ENCODE peak calls at places on chromosomes 12 and 14, in ten cellular contexts. Q is thyroid gland; H is adrenal gland; D is endothelial cell of umbilical vein; B is upper lobe of right lung; O is psoas muscle; Y is breast epithelium; T is heart left ventricle; U is CD8-positive, alpha-beta memory T cell; M is tibial nerve. E is an unnamed sample.

GRCh38 chr12:67764946-67765619 is 116.5 kb downstream of the DYRK2 start:
- DNase-seq in Q (no peak), H (no peak), D (no peak), B (no peak), O (no peak), Y (no peak), T (no peak), U (no peak), M (no peak), E (no peak)

GRCh38 chr12:130988261-130989175 is 34.8 kb downstream of the ADGRD1 start:
- DNase-seq in Q (no peak), H (no peak), D (no peak), B (peak), O (no peak), Y (no peak), T (no peak), U (peak), M (no peak), E (no peak)

GRCh38 chr14:92704036-92704804 is 44.2 kb downstream of the LGMN start:
- DNase-seq in Q (no peak), H (no peak), D (no peak), B (no peak), O (peak), Y (no peak), T (peak), U (no peak), M (peak), E (peak)

GRCh38 chr14:77565289-77566081 is 51.0 kb downstream of the SPTLC2 start:
- DNase-seq in Q (no peak), H (no peak), D (no peak), B (no peak), O (no peak), Y (no peak), T (no peak), U (no peak), M (no peak), E (no peak)

GRCh38 chr14:53900499-53900898 is 56.1 kb downstream of the BMP4 start:
- DNase-seq in Q (no peak), H (no peak), D (no peak), B (no peak), O (peak), Y (no peak), T (peak), U (no peak), M (peak), E (no peak)

GRCh38 chr14:104722938-104723650 is 935 bp upstream of the ADSS1 start:
- DNase-seq in Q (no peak), H (peak), D (no peak), B (no peak), O (no peak), Y (no peak), T (no peak), U (peak), M (no peak), E (no peak)

GRCh38 chr14:51806026-51806590 is 54.3 kb upstream of the GNG2 start:
- DNase-seq in Q (no peak), H (no peak), D (no peak), B (no peak), O (no peak), Y (no peak), T (no peak), U (no peak), M (no peak), E (no peak)

GRCh38 chr12:15590180-15590826 is 198.9 kb downstream of the EPS8 start:
- DNase-seq in Q (peak), H (peak), D (peak), B (no peak), O (peak), Y (peak), T (peak), U (peak), M (peak), E (peak)

GRCh38 chr12:55041651-55042050 is 21.9 kb downstream of the NEUROD4 start:
- DNase-seq in Q (no peak), H (no peak), D (no peak), B (no peak), O (no peak), Y (no peak), T (no peak), U (no peak), M (no peak), E (no peak)

GRCh38 chr12:32918890-32919791 is 22.6 kb upstream of the PKP2 start:
- DNase-seq in Q (peak), H (no peak), D (peak), B (no peak), O (no peak), Y (no peak), T (no peak), U (no peak), M (no peak), E (no peak)

GRCh38 chr12:116498471-116498870 is 60.7 kb upstream of the MAP1LC3B2 start:
- DNase-seq in Q (no peak), H (no peak), D (no peak), B (no peak), O (no peak), Y (no peak), T (no peak), U (no peak), M (no peak), E (no peak)

GRCh38 chr14:69945905-69946304 is 66.7 kb downstream of the SMOC1 start:
- DNase-seq in Q (no peak), H (no peak), D (peak), B (no peak), O (no peak), Y (no peak), T (no peak), U (no peak), M (no peak), E (no peak)

GRCh38 chr12:9668141-9669018 is 1.1 kb upstream of the CLEC2D start:
- DNase-seq in Q (peak), H (no peak), D (no peak), B (no peak), O (no peak), Y (no peak), T (no peak), U (no peak), M (no peak), E (no peak)

GRCh38 chr14:93234798-93235197 is 27.7 kb downstream of the UBR7 start:
- DNase-seq in Q (no peak), H (peak), D (no peak), B (peak), O (no peak), Y (no peak), T (no peak), U (no peak), M (no peak), E (peak)

GRCh38 chr14:20454359-20454644 is 310 bp downstream of the OSGEP start:
- DNase-seq in Q (peak), H (peak), D (peak), B (no peak), O (no peak), Y (peak), T (no peak), U (peak), M (no peak), E (no peak)

GRCh38 chr14:67232066-67232465 is 9.2 kb upstream of the PALS1 start:
- DNase-seq in Q (no peak), H (no peak), D (no peak), B (no peak), O (no peak), Y (no peak), T (no peak), U (no peak), M (no peak), E (no peak)

GRCh38 chr12:56449622-56449984 is 377 bp upstream of the TIMELESS start:
- DNase-seq in Q (no peak), H (no peak), D (no peak), B (no peak), O (no peak), Y (no peak), T (no peak), U (no peak), M (no peak), E (no peak)

GRCh38 chr14:76701981-76702380 is 59.3 kb upstream of the VASH1 start:
- DNase-seq in Q (peak), H (no peak), D (no peak), B (no peak), O (peak), Y (no peak), T (peak), U (no peak), M (peak), E (no peak)

GRCh38 chr12:88904705-88905104 is 324.4 kb upstream of the KITLG start:
- DNase-seq in Q (no peak), H (no peak), D (no peak), B (no peak), O (no peak), Y (no peak), T (no peak), U (no peak), M (no peak), E (no peak)

GRCh38 chr14:69499436-69499835 is 14.9 kb downstream of the PLEKHD1 start:
- DNase-seq in Q (no peak), H (no peak), D (no peak), B (peak), O (no peak), Y (no peak), T (no peak), U (no peak), M (no peak), E (no peak)

GRCh38 chr14:61662437-61663311 is 32.6 kb upstream of the HIF1A start:
- DNase-seq in Q (peak), H (no peak), D (peak), B (no peak), O (no peak), Y (no peak), T (no peak), U (peak), M (peak), E (no peak)

GRCh38 chr14:40987481-40987880 is 619.2 kb upstream of the LRFN5 start:
- DNase-seq in Q (no peak), H (no peak), D (no peak), B (no peak), O (no peak), Y (no peak), T (no peak), U (no peak), M (no peak), E (no peak)

GRCh38 chr12:19095869-19096480 is 33.6 kb upstream of the PLEKHA5 start:
- DNase-seq in Q (no peak), H (no peak), D (no peak), B (no peak), O (no peak), Y (no peak), T (no peak), U (no peak), M (no peak), E (no peak)

GRCh38 chr12:109860961-109861360 is 19.4 kb downstream of the GLTP start:
- DNase-seq in Q (peak), H (no peak), D (no peak), B (no peak), O (no peak), Y (no peak), T (no peak), U (no peak), M (no peak), E (no peak)
- H3K27ac ChIP-seq in Q (peak), H (no peak), D (no peak), B (no peak), O (no peak), Y (no peak), T (no peak), U (no peak), M (peak), E (peak)

GRCh38 chr12:110007874-110008273 is 8.6 kb downstream of the ANKRD13A start:
- DNase-seq in Q (no peak), H (no peak), D (no peak), B (no peak), O (no peak), Y (no peak), T (no peak), U (no peak), M (no peak), E (no peak)

GRCh38 chr12:110012659-110013058 is 13.4 kb downstream of the ANKRD13A start:
- DNase-seq in Q (no peak), H (no peak), D (no peak), B (no peak), O (no peak), Y (no peak), T (no peak), U (no peak), M (no peak), E (no peak)

GRCh38 chr12:110012137-110012536 is 12.9 kb downstream of the ANKRD13A start:
- DNase-seq in Q (peak), H (no peak), D (no peak), B (peak), O (no peak), Y (no peak), T (no peak), U (no peak), M (no peak), E (no peak)

GRCh38 chr12:110015132-110015531 is 15.9 kb downstream of the ANKRD13A start:
- DNase-seq in Q (no peak), H (no peak), D (peak), B (no peak), O (no peak), Y (no peak), T (no peak), U (no peak), M (no peak), E (no peak)

DNA sequence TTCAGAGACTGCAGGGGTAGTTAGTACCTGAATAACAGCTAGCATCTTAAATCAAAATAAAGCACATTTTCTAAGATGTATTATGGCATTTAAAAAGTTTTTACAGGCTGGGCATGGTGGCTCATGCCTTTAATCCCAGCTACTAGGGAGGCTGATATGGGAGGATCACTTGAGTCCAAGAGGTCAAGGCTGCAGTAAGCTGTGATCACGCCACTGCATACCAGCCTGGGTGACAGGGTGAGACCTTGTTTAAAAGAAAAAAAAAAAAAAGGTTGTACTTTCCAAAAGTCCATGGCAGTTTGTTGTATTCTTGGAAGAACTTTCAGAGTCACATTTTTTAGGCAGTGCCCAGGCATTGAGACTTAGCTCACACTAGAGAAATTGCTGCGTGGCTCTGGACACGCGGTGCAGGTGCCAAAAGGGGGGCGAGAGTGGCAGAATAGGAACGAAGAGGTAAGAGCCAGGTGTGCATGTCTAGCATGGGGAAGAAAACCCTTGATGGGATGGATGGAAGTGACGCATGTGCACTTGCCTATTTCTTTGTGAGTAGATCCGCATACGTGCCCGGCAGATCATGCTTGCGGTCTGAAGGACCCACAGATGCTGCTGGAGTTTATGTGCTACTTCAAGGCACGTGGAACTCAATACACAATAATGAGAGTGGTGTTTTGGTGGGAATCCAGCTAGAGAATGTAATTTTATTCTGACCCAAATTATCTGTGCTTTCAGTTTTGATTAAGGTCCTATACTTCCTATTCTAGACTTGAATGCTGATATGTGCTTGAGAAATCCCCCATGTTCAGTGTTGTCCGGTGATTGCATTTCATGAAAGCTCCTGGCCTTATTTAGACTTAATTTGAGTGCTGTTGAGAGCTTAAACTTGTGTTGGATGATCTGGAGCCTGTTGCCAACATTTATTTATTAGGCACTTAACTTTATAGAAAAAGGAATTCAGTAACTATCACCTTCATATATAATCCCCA is 11.9 kb downstream of the ANKRD13A start:
- DNase-seq in Q (peak), H (no peak), D (no peak), B (no peak), O (no peak), Y (no peak), T (no peak), U (no peak), M (no peak), E (no peak)
- H3K4me3 ChIP-seq in Q (no peak), H (no peak), D (no peak), B (no peak), O (no peak), Y (no peak), T (no peak), U (no peak), M (no peak), E (no peak)

DNA sequence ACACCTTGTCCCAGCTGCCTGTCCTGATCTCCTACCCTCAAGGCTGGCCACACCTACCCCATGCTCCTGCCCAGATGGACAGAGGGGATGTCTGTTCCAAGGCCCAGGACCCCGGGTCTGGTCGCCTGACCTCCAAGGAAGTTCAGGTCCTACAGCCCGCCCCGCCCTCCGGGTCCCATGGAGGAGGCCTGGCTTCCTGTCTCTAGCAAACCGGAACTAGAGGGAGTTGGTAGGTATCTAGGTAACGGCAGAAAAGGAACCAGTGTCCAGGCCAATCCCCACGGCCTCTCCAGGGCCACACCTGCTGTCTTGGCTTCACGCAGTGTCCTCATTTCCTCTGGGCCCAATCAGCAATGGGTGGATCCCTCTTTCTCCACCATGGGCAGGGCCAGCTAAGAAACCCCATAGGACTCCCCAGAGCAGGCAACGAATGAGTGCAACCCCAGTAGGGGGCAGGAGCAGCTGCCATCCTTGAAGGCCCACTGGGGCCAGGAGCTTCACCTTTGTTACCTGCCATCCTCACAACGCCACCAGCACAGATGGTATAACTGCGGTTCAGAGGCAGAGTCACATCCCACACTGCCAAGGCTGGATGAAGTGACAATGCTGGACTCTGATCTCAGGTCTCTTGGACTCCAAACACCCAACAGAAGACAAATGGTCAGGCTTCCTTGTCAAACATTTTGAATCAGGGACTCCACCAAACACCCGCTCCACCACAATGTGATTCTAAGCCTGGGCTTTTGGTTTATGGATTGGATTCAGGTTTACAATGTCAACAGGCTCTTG is 25.1 kb upstream of the RPLP0 start:
- DNase-seq in Q (no peak), H (no peak), D (no peak), B (peak), O (no peak), Y (no peak), T (peak), U (no peak), M (no peak), E (no peak)
- H3K27ac ChIP-seq in Q (peak), H (no peak), D (peak), B (peak), O (peak), Y (peak), T (peak), U (peak), M (peak), E (no peak)

GRCh38 chr12:3201741-3202500 is 124.7 kb downstream of the TSPAN9 start:
- DNase-seq in Q (no peak), H (no peak), D (no peak), B (no peak), O (no peak), Y (no peak), T (peak), U (peak), M (no peak), E (no peak)

GRCh38 chr12:3199551-3200031 is 122.4 kb downstream of the TSPAN9 start:
- DNase-seq in Q (peak), H (no peak), D (no peak), B (no peak), O (no peak), Y (no peak), T (no peak), U (no peak), M (no peak), E (peak)

GRCh38 chr12:3202734-3203446 is 125.7 kb downstream of the TSPAN9 start:
- DNase-seq in Q (peak), H (peak), D (peak), B (peak), O (peak), Y (no peak), T (peak), U (peak), M (peak), E (peak)

GRCh38 chr12:3200032-3200617 is 122.9 kb downstream of the TSPAN9 start:
- DNase-seq in Q (peak), H (peak), D (peak), B (peak), O (peak), Y (no peak), T (peak), U (no peak), M (no peak), E (peak)

GRCh38 chr12:3200779-3201738 is 123.9 kb downstream of the TSPAN9 start:
- DNase-seq in Q (peak), H (no peak), D (no peak), B (no peak), O (no peak), Y (no peak), T (no peak), U (no peak), M (no peak), E (no peak)
- H3K4me3 ChIP-seq in Q (peak), H (no peak), D (no peak), B (peak), O (peak), Y (peak), T (peak), U (no peak), M (peak), E (peak)

DNA sequence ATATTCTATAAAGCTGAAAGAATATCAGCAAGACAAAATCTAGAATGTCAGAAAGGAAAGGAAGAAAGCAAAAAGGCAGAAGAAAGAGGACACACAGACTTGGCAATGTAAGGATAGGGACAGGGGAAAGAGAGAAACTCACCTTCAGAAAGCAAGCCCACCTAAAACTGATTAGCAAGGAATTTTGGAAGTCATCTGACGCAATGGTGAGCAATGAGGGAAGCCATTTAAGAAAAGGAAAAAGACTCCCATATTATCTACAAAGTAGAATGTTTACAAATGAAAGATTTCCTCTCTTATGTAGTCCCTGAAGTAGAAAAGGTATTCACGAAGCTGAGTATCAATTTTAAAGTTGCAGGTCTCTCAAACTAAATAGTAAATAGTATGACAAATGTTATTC is 35.2 kb upstream of the FOXG1 start:
- DNase-seq in Q (no peak), H (no peak), D (no peak), B (no peak), O (no peak), Y (no peak), T (no peak), U (no peak), M (no peak), E (no peak)
- H3K27ac ChIP-seq in Q (no peak), H (no peak), D (no peak), B (no peak), O (no peak), Y (no peak), T (no peak), U (no peak), M (no peak), E (no peak)

DNA sequence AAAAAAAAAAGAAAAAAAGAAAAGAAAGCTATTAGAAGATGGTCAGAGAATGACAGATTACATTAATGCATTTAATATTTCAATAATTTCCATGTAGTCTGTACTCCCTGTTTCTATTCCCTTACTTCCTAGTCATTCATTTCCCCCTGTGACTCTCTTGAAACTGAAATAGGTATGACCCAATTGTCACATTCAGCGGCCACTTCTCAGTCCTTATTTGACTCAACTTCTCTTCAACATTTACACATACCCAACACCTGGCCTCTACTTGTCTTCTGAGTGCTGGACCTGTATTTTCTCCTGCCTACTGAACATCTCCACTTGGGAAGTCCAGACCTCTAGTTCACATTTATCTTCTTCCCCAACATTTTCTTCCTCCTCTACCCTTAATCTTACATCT is 7.2 kb downstream of the EEA1 start:
- DNase-seq in Q (no peak), H (no peak), D (no peak), B (no peak), O (no peak), Y (no peak), T (no peak), U (no peak), M (no peak), E (no peak)
- H3K4me3 ChIP-seq in Q (no peak), H (no peak), D (no peak), B (no peak), O (no peak), Y (no peak), T (no peak), U (no peak), M (no peak), E (no peak)